ENCODE peak calls at places on chromosomes 2 and 18, in six cellular contexts. J is SK-N-SH, F is H1, L is HCT116, V is K562, G is GM12878. D is an unnamed sample.

GRCh38 chr2:1839066-1839756 is 94.9 kb upstream of the PXDN start:
- DNase-seq in J (no peak), F (no peak), L (no peak), V (no peak), G (no peak), D (no peak)

GRCh38 chr2:70328921-70329561 is 27.2 kb upstream of the FAM136A start:
- DNase-seq in J (no peak), F (no peak), L (peak), V (no peak), G (no peak), D (no peak)

GRCh38 chr2:30706534-30707303 is 100.5 kb downstream of the CAPN13 start:
- DNase-seq in J (peak), F (peak), L (peak), V (peak), G (peak), D (no peak)

GRCh38 chr2:121408641-121409040 is 122.0 kb upstream of the RNU4ATAC start:
- DNase-seq in J (no peak), F (no peak), L (no peak), V (no peak), G (no peak), D (no peak)

GRCh38 chr18:60471652-60472051 is 99.1 kb upstream of the MC4R start:
- DNase-seq in J (no peak), F (no peak), L (no peak), V (no peak), G (no peak), D (no peak)

GRCh38 chr18:40159141-40160017 is 1795.7 kb upstream of the PIK3C3 start:
- DNase-seq in J (peak), F (no peak), L (peak), V (no peak), G (peak), D (peak)

GRCh38 chr2:20141056-20141762 is 83.7 kb downstream of the SDC1 start:
- DNase-seq in J (no peak), F (no peak), L (peak), V (peak), G (no peak), D (no peak)

GRCh38 chr2:181106789-181107418 is 126.5 kb downstream of the UBE2E3 start:
- DNase-seq in J (no peak), F (no peak), L (peak), V (no peak), G (peak), D (no peak)

GRCh38 chr2:133602538-133602937 is 34.3 kb upstream of the NCKAP5 start:
- DNase-seq in J (no peak), F (no peak), L (no peak), V (no peak), G (no peak), D (no peak)

GRCh38 chr2:45177870-45178269 is 168.6 kb upstream of the SIX2 start:
- DNase-seq in J (no peak), F (no peak), L (no peak), V (no peak), G (no peak), D (no peak)

GRCh38 chr2:16656784-16657391 is 8.7 kb downstream of the CYRIA start:
- DNase-seq in J (no peak), F (no peak), L (no peak), V (no peak), G (peak), D (no peak)

GRCh38 chr2:144467479-144468210 is 52.3 kb downstream of the ZEB2 start:
- DNase-seq in J (no peak), F (no peak), L (no peak), V (no peak), G (no peak), D (no peak)

GRCh38 chr18:75244336-75244735 is 33.7 kb downstream of the TSHZ1 start:
- DNase-seq in J (peak), F (peak), L (no peak), V (peak), G (no peak), D (peak)

GRCh38 chr2:11778923-11779757 is 32.7 kb downstream of the LPIN1 start:
- DNase-seq in J (peak), F (peak), L (peak), V (peak), G (no peak), D (peak)

GRCh38 chr18:68574311-68574710 is 140.6 kb downstream of the TMX3 start:
- DNase-seq in J (no peak), F (no peak), L (no peak), V (no peak), G (no peak), D (no peak)

GRCh38 chr2:237254369-237254861 is 159.5 kb downstream of the COL6A3 start:
- DNase-seq in J (no peak), F (no peak), L (no peak), V (no peak), G (no peak), D (no peak)

GRCh38 chr2:69774984-69775982 is 33.3 kb downstream of the ANXA4 start:
- DNase-seq in J (no peak), F (no peak), L (no peak), V (no peak), G (no peak), D (no peak)

GRCh38 chr2:207180741-207181140 is 15.0 kb upstream of the KLF7 start:
- DNase-seq in J (no peak), F (no peak), L (no peak), V (no peak), G (no peak), D (no peak)

DNA sequence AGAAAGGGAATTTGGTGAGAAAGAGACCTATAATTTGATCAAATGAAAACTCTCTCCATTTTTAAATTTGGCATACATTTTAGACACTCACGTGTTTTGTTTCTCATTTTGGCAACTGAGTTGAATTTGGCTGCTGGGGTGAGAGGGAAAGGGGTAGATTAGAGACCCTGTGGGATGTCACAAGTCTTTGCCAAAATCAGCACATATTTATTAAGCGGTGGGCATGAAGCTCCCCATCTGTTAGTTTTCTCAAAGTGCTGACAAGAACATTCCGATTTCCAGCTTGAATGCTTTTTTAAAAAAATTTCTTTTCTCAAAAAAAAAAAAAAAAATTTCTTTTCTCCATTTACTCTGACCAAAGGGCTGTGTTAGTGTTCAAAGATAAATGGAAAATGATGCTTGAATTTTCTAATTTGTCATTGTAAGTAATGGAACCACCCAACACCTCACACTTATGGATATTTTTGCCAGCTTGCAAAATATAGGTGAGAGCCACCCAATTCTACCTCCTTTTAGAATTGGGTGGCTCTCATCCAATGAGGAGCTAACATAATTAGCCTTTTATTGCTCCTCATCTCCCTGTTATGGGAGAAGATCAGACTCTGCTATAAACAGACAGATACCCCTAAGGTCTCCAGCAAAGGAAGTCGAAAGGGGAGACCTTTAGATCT is 222.9 kb upstream of the FN1 start:
- DNase-seq in J (no peak), F (no peak), L (no peak), V (no peak), G (no peak), D (no peak)
- TF ChIP-seq JUND in J (no peak), F (no peak), L (no peak), V (no peak), G (no peak), D (no peak)

DNA sequence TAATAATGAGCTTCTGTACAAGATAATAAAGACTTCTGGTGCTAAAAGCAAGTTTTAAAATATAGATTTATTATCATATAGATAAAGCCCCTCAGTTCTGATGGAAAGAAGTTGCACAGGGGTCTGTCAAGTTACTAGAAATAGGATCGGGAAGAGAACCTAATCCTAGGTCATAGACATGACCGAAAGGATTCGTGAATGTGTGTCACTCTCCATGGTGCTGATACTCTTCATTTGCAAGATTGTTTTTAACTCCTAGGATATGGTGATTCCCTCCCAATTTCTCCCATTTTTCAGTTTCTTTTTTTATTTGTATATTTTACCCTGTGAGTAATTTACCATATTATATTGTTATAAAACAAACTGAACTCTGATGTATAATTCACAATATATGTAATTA is 58.9 kb upstream of the CTNNA2 start:
- DNase-seq in J (no peak), F (no peak), L (no peak), V (no peak), G (no peak), D (peak)
- TF ChIP-seq JUND in J (no peak), F (no peak), L (no peak), V (no peak), G (no peak), D (no peak)

DNA sequence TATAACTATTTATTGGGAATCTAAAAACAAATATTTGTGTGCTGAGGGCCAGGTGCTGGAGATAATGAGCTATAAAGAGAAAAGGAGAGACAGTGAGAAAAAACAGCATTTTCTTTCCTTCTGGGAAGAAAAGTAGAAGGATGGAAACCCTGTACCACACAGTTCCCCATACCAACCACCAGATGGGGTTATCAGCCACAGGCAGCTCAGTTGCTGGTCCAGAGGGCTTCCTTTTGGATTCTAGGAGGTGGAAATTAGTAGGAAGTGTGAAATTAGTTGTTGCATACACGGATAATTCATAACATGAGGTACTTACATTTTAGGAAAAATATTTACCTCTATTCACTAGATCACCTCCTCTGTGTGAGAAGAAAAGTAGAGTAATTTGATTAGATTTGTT is 237.0 kb upstream of the FOSL2 start:
- DNase-seq in J (peak), F (no peak), L (peak), V (peak), G (no peak), D (no peak)
- TF ChIP-seq JUND in J (no peak), F (no peak), L (no peak), V (no peak), G (no peak), D (no peak)

DNA sequence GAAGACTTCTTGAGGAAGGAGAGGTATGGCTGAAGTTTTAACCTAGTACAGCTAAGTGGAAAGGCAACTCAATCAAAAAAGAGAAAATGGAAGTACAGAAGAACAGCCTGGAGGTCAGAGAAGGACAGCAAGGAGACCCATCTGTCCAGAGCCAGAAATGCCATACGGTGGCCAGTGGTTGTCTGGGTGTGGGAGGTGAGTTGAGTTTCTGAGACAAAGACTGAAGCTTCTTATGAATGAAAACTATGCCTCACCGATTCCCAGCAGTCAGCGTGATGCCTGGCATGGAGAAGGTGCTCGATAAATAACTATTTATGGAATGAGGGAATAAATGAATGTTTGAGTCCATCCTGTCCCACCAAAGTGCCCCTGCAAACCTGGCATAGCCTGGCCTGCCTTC is 98.8 kb downstream of the MRO start:
- DNase-seq in J (no peak), F (no peak), L (no peak), V (no peak), G (no peak), D (no peak)
- TF ChIP-seq JUND in J (no peak), F (no peak), L (no peak), V (no peak), G (no peak), D (no peak)

DNA sequence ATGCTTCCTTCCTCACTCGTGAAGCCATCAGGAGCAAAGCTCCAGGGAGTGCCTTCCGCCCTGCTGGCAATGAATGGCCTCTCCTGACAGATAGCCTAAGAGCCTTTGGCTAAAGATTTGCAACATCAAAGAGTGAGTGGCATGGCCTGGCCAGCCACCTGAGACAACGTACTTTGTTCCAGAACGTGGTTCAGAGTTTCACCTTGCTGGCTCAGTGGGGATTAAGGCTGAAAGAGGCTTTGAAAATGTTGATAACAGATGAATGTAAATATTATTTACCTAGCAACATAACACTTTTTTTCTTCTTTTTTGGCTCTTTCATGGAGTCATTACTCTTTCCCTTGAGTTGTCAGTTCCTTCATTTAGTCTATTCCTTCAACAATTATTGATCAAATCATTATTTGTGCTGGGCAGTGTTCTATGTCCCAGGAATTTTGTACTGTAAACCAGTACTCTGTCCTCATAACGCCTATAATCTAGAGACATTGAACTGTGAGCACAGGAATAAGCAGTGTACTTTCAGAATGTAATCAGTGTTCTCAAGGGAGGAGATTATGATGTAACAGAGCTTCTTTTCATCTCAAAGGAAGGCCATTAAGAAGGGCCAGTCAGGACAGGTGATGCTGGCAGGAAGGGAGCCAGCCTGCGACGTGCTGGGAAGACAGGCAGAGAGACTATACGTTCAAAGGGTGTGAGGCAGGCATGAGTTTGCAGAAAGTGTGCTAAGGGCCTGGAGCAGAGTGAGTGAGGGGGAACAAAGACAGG is 59.4 kb upstream of the SH3RF3 start:
- DNase-seq in J (no peak), F (no peak), L (no peak), V (no peak), G (no peak), D (no peak)
- TF ChIP-seq JUND in J (no peak), F (no peak), L (no peak), V (no peak), G (no peak), D (no peak)

DNA sequence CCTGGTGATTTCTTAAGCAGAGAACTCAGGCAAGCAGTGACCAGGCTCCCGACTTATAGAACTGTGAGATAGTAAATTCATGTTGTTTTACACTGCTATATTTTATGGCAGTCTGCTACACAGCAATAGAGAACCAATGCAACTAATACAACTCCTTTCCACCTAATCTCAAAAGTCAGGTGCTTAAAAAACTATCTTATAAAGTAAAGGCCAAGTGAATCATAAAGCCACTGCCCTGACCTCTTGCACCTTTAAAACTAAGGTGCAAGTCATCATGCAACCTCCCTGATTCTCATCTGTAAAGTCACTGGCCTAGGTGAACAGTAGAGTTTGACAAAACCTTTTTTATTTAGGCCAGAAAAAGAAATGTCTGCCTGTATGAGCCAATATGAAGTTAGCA is 95.2 kb upstream of the GLS start:
- DNase-seq in J (no peak), F (no peak), L (no peak), V (no peak), G (no peak), D (no peak)
- TF ChIP-seq JUND in J (no peak), F (no peak), L (no peak), V (no peak), G (no peak), D (no peak)

DNA sequence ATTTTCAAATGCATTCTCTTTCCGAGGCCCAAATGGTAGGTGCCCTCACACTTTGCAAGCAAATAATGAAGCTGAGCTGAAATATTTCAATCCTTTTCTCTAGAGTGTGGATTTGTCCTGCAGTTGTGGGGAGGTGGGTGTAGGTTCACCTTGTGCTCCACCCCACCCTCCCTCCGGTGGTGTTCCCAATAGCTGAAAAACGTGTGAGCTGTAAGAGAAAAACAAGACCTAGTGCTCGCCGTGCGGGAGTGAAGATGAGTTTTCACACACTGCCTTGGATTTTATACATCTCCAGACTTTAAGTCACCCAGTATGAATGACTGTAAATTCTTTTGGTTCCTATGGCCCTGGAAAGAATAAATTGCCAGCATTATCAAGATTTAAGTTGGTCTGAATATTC is 2.0 kb upstream of the SOX11 start:
- DNase-seq in J (no peak), F (no peak), L (no peak), V (no peak), G (no peak), D (no peak)
- TF ChIP-seq JUND in J (no peak), F (no peak), L (no peak), V (no peak), G (no peak), D (no peak)

GRCh38 chr2:38947241-38948239 is 57.9 kb downstream of the ARHGEF33 start:
- DNase-seq in J (peak), F (peak), L (peak), V (peak), G (peak), D (peak)
- TF ChIP-seq JUND in J (no peak), F (no peak), L (peak), V (no peak), G (no peak), D (no peak)

GRCh38 chr2:148874868-148875341 is at the start of gene KIF5C:
- DNase-seq in J (peak), F (peak), L (peak), V (peak), G (peak), D (peak)

GRCh38 chr2:148877403-148877740 is 2.3 kb downstream of the KIF5C start:
- DNase-seq in J (no peak), F (no peak), L (no peak), V (no peak), G (no peak), D (no peak)

GRCh38 chr2:148875387-148876051 is 492 bp downstream of the KIF5C start:
- DNase-seq in J (peak), F (no peak), L (no peak), V (no peak), G (no peak), D (no peak)

GRCh38 chr2:148876589-148877402 is 1.8 kb downstream of the KIF5C start:
- DNase-seq in J (peak), F (peak), L (no peak), V (no peak), G (no peak), D (no peak)

DNA sequence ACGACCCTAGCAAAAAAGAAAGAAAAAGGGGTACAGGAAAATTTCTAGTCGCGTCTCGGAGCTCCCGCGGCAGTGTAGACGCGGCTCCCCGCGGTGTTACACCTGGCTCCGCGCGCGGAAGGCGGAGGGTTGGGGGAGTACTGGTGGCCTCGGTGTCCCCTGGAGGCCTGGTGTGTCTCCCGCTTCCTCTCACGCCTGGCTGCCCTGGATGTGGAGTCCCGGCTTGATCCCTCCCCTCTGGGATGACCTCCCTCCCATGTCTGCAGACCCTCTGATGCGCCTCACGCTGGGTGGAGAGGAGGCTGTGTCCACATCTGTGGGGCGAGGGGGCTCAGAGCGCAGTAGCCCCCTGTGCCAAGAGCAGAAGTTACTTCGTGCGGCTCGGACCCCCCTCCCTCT is 1.2 kb downstream of the KIF5C start:
- DNase-seq in J (peak), F (peak), L (no peak), V (no peak), G (no peak), D (no peak)
- TF ChIP-seq JUND in J (no peak), F (no peak), L (no peak), V (no peak), G (no peak), D (no peak)

D was measured in T47D.